ENCODE peak calls at places on chromosomes 3 and 15, in six cellular contexts. I is HL-60, Y is spleen, R is body of pancreas, C is Peyer's patch, S is NB4. N is an unnamed sample.

GRCh38 chr15:85531083-85531482 is 150.7 kb downstream of the AKAP13 start:
- DNase-seq in I (no peak), Y (no peak), R (no peak), C (no peak), S (no peak), N (no peak)

GRCh38 chr15:89419370-89419984 is 76.9 kb downstream of the RHCG start:
- DNase-seq in I (peak; percentile 36), Y (no peak), R (peak; percentile 52), C (no peak), S (peak; percentile 71), N (no peak)

GRCh38 chr15:62559049-62559733 is 394.1 kb upstream of the C2CD4B start:
- DNase-seq in I (no peak), Y (no peak), R (peak; percentile 40), C (no peak), S (no peak), N (no peak)

GRCh38 chr15:37095993-37096877 is 4.1 kb downstream of the MEIS2 start:
- DNase-seq in I (no peak), Y (peak; percentile 69), R (no peak), C (no peak), S (no peak), N (no peak)

GRCh38 chr15:57231559-57231958 is 144.7 kb upstream of the CGNL1 start:
- DNase-seq in I (no peak), Y (no peak), R (no peak), C (no peak), S (no peak), N (no peak)

GRCh38 chr15:63860161-63860954 is 26.6 kb upstream of the HERC1 start:
- DNase-seq in I (peak; percentile 56), Y (peak; percentile 86), R (no peak), C (peak; percentile 83), S (no peak), N (peak; percentile 53)

GRCh38 chr15:42919794-42920280 is 741 bp downstream of the TTBK2 start:
- DNase-seq in I (peak; percentile 47), Y (no peak), R (peak; percentile 27), C (peak; percentile 50), S (peak; percentile 70), N (peak; percentile 46)

GRCh38 chr3:15933439-15934144 is 135.8 kb upstream of the ANKRD28 start:
- DNase-seq in I (no peak), Y (no peak), R (no peak), C (no peak), S (no peak), N (no peak)

GRCh38 chr3:184593923-184594303 is 32.3 kb downstream of the EPHB3 start:
- DNase-seq in I (no peak), Y (no peak), R (no peak), C (no peak), S (no peak), N (no peak)

DNA sequence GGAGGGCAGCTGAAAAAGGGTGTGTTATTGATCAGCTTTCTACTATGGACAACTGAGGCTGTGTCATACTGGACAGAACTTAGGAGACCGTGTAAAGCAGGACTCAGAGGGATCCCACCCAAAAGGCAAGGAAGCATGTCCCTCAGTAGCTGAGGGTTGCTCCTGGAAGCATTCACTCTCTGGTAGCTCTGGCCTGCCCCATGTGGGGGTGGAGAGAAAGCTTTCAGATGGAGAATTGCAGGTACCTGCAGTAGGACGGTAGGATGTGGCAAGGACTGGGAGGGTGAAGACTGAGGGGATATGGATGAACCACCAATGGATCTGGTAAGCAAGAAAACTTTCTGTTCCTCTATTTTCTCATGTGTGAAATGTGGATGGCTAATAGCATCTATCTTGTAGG is 157.5 kb upstream of the PROK2 start:
- DNase-seq in I (no peak), Y (no peak), R (no peak), C (no peak), S (no peak), N (no peak)
- TF ChIP-seq CTCF in I (no peak), Y (no peak), R (no peak), C (no peak), S (no peak), N (no peak)

DNA sequence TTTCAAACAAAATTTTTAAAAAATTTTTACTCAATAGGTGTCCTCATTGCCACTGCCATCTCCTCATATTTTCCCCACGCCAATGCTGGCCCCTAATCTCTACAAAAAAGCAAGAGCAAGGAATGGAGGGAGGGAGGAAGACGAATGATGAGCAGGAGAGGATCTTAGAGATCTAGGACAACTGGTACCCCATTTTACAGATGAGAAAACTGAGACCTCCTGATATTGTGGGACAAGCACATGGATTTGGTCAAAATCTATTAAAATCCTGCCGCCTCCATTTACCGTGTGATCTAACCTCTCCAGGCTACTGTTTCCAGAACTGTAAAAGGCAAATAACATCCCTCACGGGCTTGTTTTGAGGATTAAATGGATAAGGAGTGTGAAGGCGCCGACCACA is 4.6 kb downstream of the HEG1 start:
- DNase-seq in I (no peak), Y (no peak), R (no peak), C (no peak), S (no peak), N (no peak)
- H3K4me3 ChIP-seq in I (no peak overlapping the region), Y (no peak overlapping the region), R (no peak overlapping the region), C (no peak overlapping the region), S (no peak overlapping the region), N (peak overlapping the region; percentile 55)

GRCh38 chr3:193704431-193704830 is 111.4 kb downstream of the OPA1 start:
- DNase-seq in I (no peak), Y (no peak), R (no peak), C (no peak), S (peak; percentile 8), N (no peak)
- TF ChIP-seq CTCF in I (no peak), Y (no peak), R (no peak), C (no peak), S (no peak), N (no peak)

GRCh38 chr15:96416934-96417759 is 86.6 kb downstream of the NR2F2 start:
- DNase-seq in I (peak; percentile 19), Y (no peak), R (no peak), C (no peak), S (peak; percentile 56), N (no peak)

GRCh38 chr15:96414875-96415274 is 84.4 kb downstream of the NR2F2 start:
- DNase-seq in I (no peak), Y (no peak), R (no peak), C (no peak), S (no peak), N (no peak)

GRCh38 chr15:96415513-96416217 is 85.2 kb downstream of the NR2F2 start:
- DNase-seq in I (no peak), Y (no peak), R (no peak), C (no peak), S (no peak), N (no peak)

GRCh38 chr15:96417760-96418130 is 87.2 kb downstream of the NR2F2 start:
- DNase-seq in I (no peak), Y (no peak), R (no peak), C (no peak), S (no peak), N (no peak)

DNA sequence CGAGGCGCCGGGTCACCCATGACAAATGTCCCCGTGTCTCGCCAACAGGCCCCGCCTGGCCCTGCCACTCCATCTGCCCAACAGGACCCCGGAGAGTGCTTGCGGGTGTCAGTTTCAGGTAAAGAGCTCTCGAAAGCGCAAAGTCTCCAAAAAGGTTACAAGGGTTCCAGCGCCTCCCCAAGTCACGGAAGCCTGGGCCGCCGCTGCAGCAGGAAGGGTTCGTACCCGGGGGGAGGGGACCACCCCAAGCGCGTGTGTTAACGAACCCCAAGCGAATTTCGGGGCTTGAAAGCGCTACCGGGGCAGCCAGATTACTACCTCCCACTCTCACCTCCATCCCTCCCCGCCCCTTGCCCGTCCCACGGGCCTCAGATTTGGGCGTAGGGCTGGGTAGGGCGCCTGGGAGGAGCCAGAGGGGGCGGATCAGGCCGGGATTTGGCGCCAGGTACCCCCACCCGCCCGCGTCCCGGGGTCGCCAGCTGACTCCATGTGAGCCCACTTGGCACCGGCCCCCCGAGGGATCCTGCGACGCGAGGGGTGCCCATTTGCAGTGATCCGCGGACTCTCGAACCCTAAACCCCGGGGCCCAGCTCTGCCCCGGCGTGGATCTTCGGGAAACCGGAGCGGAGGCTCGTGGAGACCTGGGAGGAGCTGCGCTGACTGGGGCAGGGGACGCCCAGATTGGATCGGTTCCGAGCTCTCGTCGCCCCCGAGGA is 85.9 kb downstream of the NR2F2 start:
- DNase-seq in I (no peak), Y (no peak), R (no peak), C (no peak), S (no peak), N (no peak)
- H3K4me3 ChIP-seq in I (peak overlapping the region; percentile 7), Y (peak overlapping the region; percentile 27), R (no peak overlapping the region), C (no peak overlapping the region), S (no peak overlapping the region), N (no peak overlapping the region)

DNA sequence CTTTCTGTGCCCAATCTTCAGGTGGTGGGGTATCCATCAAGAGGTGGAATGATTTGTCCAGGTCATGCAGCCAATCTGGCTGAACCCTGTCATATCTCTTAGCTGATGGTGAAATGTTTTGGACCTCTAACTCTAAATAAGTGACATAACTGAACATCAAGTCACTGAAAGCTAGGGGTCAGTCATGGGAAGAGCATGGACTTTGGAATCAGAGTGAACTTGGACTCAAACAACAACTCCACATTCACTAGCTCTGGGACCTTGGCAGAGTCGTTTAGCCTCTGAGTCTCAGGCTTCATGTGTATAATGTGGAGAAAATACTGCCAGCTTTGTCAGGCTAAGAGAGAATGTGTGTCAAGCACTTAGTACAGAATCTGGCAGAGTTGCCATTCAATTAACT is 557.8 kb upstream of the CFAP20DC start:
- DNase-seq in I (no peak), Y (no peak), R (no peak), C (no peak), S (no peak), N (no peak)
- TF ChIP-seq CTCF in I (no peak), Y (no peak), R (no peak), C (no peak), S (no peak), N (no peak)

N was measured in GM12865.